ENCODE peak calls at places on chromosomes 1 and 21, in nine cellular contexts. H, J, A, L, P, C, V, T and Z are unnamed samples.
A peak's percentile ranks its signal among the peaks of the same experiment; 100 is the strongest.

GRCh38 chr1:218804014-218804785 is 369.5 kb upstream of the LYPLAL1 start:
- DNase-seq in C (no peak), T (no peak), V (no peak), A (no peak), J (no peak), H (no peak), P (no peak), L (no peak), Z (no peak)

GRCh38 chr1:155776414-155776813 is 80.6 kb downstream of the GON4L start:
- DNase-seq in A (no peak), V (no peak), L (no peak), J (no peak), P (no peak), C (no peak), H (no peak), T (no peak), Z (peak; percentile 56)

GRCh38 chr21:29258626-29259335 is 39.9 kb upstream of the BACH1 start:
- DNase-seq in L (no peak), A (no peak), H (peak; percentile 80), V (no peak), C (no peak), P (no peak), T (no peak), J (peak; percentile 54), Z (peak; percentile 89)

GRCh38 chr1:3903141-3904005 is 3.3 kb upstream of the C1orf174 start:
- DNase-seq in L (no peak), T (no peak), A (no peak), V (no peak), C (peak; percentile 25), J (no peak), P (no peak), H (peak; percentile 4), Z (no peak)

GRCh38 chr1:27787895-27788294 is 14.9 kb downstream of the STX12 start:
- DNase-seq in L (no peak), P (no peak), C (no peak), T (no peak), A (no peak), V (no peak), H (peak; percentile 53), J (no peak), Z (peak; percentile 67)

GRCh38 chr1:223556414-223557124 is 108.9 kb downstream of the CAPN8 start:
- DNase-seq in H (peak; percentile 5), J (no peak), P (peak; percentile 72), L (no peak), T (no peak), A (no peak), C (peak; percentile 80), V (no peak), Z (peak; percentile 87)

GRCh38 chr21:36483095-36483494 is 3.2 kb upstream of the CLDN14 start:
- DNase-seq in C (no peak), H (no peak), J (no peak), A (no peak), L (no peak), V (no peak), T (no peak), P (no peak), Z (no peak)

GRCh38 chr1:81780705-81781454 is 19.9 kb upstream of the ADGRL2 start:
- DNase-seq in C (no peak), T (no peak), L (no peak), P (no peak), H (no peak), A (no peak), V (no peak), J (no peak), Z (no peak)

GRCh38 chr1:176466514-176466913 is 3.5 kb downstream of the PAPPA2 start:
- DNase-seq in A (no peak), C (peak; percentile 22), H (no peak), V (no peak), J (no peak), P (peak; percentile 66), T (no peak), L (no peak), Z (peak; percentile 22)
- TF ChIP-seq CTCF in A (no peak), C (peak; percentile 42), H (no peak), V (no peak), J (no peak), P (peak; percentile 64), T (no peak), L (no peak), Z (peak; percentile 16)

DNA sequence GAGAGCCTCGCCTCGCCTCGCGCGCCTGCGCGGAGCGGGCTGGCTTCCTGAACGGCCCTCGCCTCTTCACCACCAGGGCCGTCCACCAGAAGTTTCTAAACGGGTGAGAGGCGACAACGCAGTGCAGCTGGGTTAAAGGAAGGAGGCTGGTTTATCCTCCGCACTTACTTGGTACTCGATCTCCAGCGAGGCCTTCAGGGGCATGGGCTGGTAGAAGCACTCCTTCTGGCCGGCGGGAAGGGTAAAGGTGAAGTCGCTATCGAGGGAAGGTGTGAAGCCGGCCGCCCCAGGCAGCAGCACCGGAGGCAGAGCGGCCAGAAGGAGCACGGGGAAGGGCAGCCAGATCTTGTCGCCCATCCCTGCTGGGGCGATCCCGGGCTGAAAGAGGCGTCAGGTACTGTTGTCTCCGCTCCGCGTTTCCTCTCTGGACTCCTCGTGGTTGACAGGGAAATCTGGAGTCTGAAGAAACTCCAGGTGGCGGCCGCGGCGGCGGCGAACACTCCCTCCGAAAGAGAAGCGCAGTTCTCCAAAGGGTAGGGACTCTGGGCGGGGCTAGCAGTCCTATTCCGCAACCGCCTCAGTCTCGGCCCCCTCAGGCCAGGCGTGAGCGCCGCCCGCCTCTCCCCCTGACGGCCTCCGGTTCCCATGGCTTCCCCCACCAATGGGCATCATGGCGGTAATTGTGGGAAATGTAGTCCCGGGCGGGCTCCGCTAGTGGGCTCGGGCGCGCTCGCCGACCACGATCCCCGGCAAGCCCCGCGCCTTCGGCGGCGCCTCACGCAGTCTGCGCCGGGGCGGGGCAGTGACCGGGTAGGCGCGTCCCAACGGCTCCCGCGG is at the start of gene TMED5:
- DNase-seq in A (peak; percentile 96), V (peak; percentile 97), L (peak; percentile 97), J (peak; percentile 98), T (peak; percentile 98), P (peak; percentile 99), H (peak; percentile 99), C (peak; percentile 99), Z (peak; percentile 99)
- TF ChIP-seq CTCF in A (peak; percentile 14), V (peak; percentile 49), L (no peak), J (peak; percentile 48), T (peak; percentile 42), P (peak; percentile 19), H (peak; percentile 12), C (no peak), Z (peak; percentile 8)

GRCh38 chr21:22120616-22121266 is 1122.5 kb downstream of the NCAM2 start:
- DNase-seq in C (no peak), L (peak; percentile 28), A (no peak), P (peak; percentile 54), J (no peak), T (no peak), V (no peak), H (peak; percentile 6), Z (peak; percentile 7)
- TF ChIP-seq CTCF in C (peak; percentile 8), L (no peak), A (no peak), P (peak; percentile 61), J (no peak), T (no peak), V (no peak), H (peak; percentile 36), Z (no peak)

GRCh38 chr1:93844262-93845045 is 34.6 kb downstream of the DNTTIP2 start:
- DNase-seq in J (peak; percentile 67), P (peak; percentile 78), H (peak; percentile 84), C (peak; percentile 74), A (no peak), L (no peak), T (peak; percentile 50), V (no peak), Z (peak; percentile 83)

GRCh38 chr1:93847811-93848288 is 31.2 kb downstream of the DNTTIP2 start:
- DNase-seq in J (peak; percentile 51), T (peak; percentile 57), V (peak; percentile 79), H (no peak), P (peak; percentile 86), C (peak; percentile 72), L (peak; percentile 81), A (peak; percentile 73), Z (peak; percentile 70)

GRCh38 chr1:93845554-93846150 is 33.4 kb downstream of the DNTTIP2 start:
- DNase-seq in H (peak; percentile 90), L (no peak), A (no peak), C (peak; percentile 32), V (peak; percentile 33), J (no peak), P (peak; percentile 37), T (no peak), Z (peak; percentile 82)

GRCh38 chr1:93846929-93847810 is 31.8 kb downstream of the DNTTIP2 start:
- DNase-seq in P (peak; percentile 96), J (peak; percentile 89), H (peak; percentile 90), L (peak; percentile 93), T (peak; percentile 88), A (peak; percentile 87), C (peak; percentile 95), V (peak; percentile 91), Z (peak; percentile 91)

GRCh38 chr1:93846151-93846928 is 32.7 kb downstream of the DNTTIP2 start:
- DNase-seq in C (peak; percentile 89), P (peak; percentile 92), H (peak; percentile 85), T (peak; percentile 86), A (peak; percentile 87), J (peak; percentile 86), V (peak; percentile 88), L (peak; percentile 95), Z (peak; percentile 83)
- TF ChIP-seq CTCF in C (peak; percentile 29), P (peak; percentile 37), H (peak; percentile 31), T (peak; percentile 48), A (no peak), J (peak; percentile 55), V (no peak), L (peak; percentile 18), Z (no peak)

DNA sequence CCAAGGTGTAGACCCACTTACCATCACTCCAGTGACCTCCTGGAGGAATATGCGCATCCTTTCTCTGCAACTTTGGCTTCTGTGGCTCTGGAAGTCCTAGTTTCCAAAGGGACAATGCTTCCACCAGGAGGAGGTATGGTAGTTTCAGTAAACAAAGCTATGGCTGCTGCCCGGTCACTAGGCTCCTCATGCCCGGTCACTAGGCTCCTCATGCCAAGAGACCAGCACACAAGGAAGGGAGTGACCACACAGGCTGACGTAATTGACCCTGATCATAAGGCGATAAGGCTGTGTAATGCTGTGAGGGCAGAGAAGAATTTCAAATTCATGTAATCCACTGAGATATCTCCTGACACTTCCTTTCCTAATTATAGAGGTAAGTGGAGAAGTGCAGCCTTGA is 102.9 kb downstream of the DTL start:
- DNase-seq in A (no peak), V (no peak), C (no peak), P (no peak), J (no peak), H (no peak), L (no peak), T (no peak), Z (no peak)
- TF ChIP-seq CTCF in A (no peak), V (no peak), C (no peak), P (no peak), J (no peak), H (no peak), L (no peak), T (no peak), Z (no peak)

DNA sequence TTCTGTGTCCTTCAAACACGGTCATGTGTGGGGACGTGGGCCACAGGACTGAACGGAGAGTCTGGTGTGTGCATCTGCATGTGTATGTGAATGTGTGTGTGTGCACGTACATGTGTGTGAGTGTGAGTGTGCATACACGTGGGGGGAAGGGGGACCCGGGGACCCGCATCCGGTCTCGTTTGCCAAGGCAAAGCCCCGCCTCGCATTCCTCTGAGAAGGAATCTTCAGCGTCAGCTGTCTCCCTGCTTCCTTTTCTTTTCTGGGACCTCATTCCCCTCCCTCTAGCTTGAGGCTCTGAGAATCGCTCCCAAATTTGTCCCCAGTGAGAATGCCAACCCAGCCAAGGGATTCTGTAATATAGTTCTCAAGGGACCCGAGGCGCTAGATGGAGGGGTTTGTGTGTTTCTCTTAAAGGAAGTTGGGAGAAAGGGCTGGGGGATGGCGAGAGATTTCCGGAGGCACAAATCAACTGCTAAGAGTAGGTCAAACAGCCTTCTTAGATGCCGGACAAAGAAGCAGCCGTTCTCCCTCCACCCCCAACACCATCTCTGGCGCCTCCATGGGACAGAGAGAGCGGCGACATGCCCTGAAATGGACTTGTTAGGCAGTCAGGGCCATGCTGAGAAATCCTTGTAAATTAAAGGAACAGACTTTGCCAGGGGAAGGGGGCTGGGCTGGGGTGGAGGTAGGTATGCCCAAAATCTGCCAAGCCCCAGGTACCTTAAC is 6.6 kb downstream of the IFFO2 start:
- DNase-seq in P (peak; percentile 77), H (peak; percentile 50), T (peak; percentile 61), C (peak; percentile 79), J (no peak), V (peak; percentile 40), L (no peak), A (no peak), Z (peak; percentile 48)
- TF ChIP-seq CTCF in P (peak; percentile 41), H (peak; percentile 28), T (no peak), C (peak; percentile 33), J (no peak), V (no peak), L (no peak), A (no peak), Z (no peak)